ENCODE peak calls at places on chromosome 7, in eight cellular contexts. U is colonic mucosa, A is cardiac muscle cell, I is left ventricle myocardium inferior, F is mucosa of descending colon, G is osteoblast, L is GM23338, W is heart right ventricle. Q is an unnamed sample. For H3K4me1, the result is how much of the 10 kb centered on the place peaks cover.

GRCh38 chr7:45663167-45663921 is 89.2 kb downstream of the ADCY1 start:
- DNase-seq in U (peak), A (peak), I (peak), F (no peak), G (no peak), L (peak), W (peak), Q (peak)

GRCh38 chr7:36283171-36283570 is 106.5 kb upstream of the ANLN start:
- DNase-seq in U (no peak), A (no peak), I (no peak), F (no peak), G (no peak), L (no peak), W (no peak), Q (no peak)

GRCh38 chr7:141698247-141699015 is 3.5 kb downstream of the DENND11 start:
- DNase-seq in U (no peak), A (no peak), I (no peak), F (no peak), G (no peak), L (no peak), W (no peak), Q (no peak)

GRCh38 chr7:26326211-26326610 is 34.5 kb downstream of the SNX10 start:
- DNase-seq in U (no peak), A (no peak), I (no peak), F (no peak), G (no peak), L (no peak), W (no peak), Q (no peak)

GRCh38 chr7:107725138-107725740 is 18.7 kb upstream of the CBLL1 start:
- DNase-seq in U (peak), A (peak), I (no peak), F (no peak), G (peak), L (peak), W (peak), Q (no peak)

GRCh38 chr7:139095194-139095659 is 14.3 kb downstream of the ZC3HAV1 start:
- DNase-seq in U (peak), A (no peak), I (no peak), F (peak), G (peak), L (no peak), W (no peak), Q (no peak)

GRCh38 chr7:30476401-30477145 is 2.0 kb downstream of the NOD1 start:
- DNase-seq in U (no peak), A (peak), I (no peak), F (no peak), G (no peak), L (no peak), W (no peak), Q (no peak)

GRCh38 chr7:152925412-152926147 is 166.0 kb downstream of the ACTR3B start:
- DNase-seq in U (no peak), A (no peak), I (no peak), F (no peak), G (no peak), L (peak), W (no peak), Q (no peak)

GRCh38 chr7:20581956-20582355 is 33.5 kb upstream of the ABCB5 start:
- DNase-seq in U (no peak), A (no peak), I (no peak), F (no peak), G (no peak), L (no peak), W (no peak), Q (no peak)

GRCh38 chr7:105257338-105257737 is 131.4 kb downstream of the SRPK2 start:
- DNase-seq in U (no peak), A (no peak), I (no peak), F (no peak), G (no peak), L (no peak), W (no peak), Q (no peak)

GRCh38 chr7:51860305-51860704 is 543.7 kb upstream of the COBL start:
- DNase-seq in U (no peak), A (no peak), I (no peak), F (no peak), G (no peak), L (no peak), W (no peak), Q (no peak)

GRCh38 chr7:45625067-45625466 is 50.9 kb downstream of the ADCY1 start:
- DNase-seq in U (no peak), A (no peak), I (no peak), F (no peak), G (no peak), L (no peak), W (no peak), Q (no peak)

GRCh38 chr7:75688200-75689136 is 50.3 kb downstream of the HIP1 start:
- DNase-seq in U (no peak), A (no peak), I (peak), F (peak), G (no peak), L (no peak), W (peak), Q (no peak)

GRCh38 chr7:95101422-95101821 is 194.0 kb downstream of the PPP1R9A start:
- DNase-seq in U (no peak), A (no peak), I (no peak), F (no peak), G (no peak), L (peak), W (no peak), Q (no peak)
- H3K4me3 ChIP-seq in U (no peak), A (no peak), I (no peak), F (no peak), G (no peak), L (no peak), W (no peak), Q (no peak)

GRCh38 chr7:151699147-151699546 is 177.8 kb downstream of the PRKAG2 start:
- DNase-seq in U (no peak), A (peak), I (peak), F (peak), G (peak), L (no peak), W (no peak), Q (no peak)
- TF ChIP-seq CTCF in U (no peak), A (no peak), I (no peak), F (no peak), G (no peak), L (no peak), W (no peak), Q (no peak)

DNA sequence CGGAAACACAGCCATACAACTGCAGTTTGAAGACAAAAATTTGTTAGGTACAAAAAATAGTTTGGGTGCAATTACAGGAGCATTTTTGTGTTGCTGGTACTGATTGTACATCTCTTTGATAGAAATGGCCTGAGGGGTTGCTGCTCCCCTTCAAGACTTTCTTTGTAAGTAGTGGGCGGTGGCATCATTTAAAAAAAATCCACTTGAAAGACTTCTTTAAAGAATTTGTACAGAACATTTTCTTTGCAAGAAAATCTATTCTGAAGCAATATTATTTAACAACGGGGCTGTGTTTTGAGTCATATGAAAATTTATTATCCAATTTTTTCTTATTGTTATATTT is 144.1 kb upstream of the CAV2 start:
- DNase-seq in U (no peak), A (no peak), I (no peak), F (no peak), G (peak), L (no peak), W (no peak), Q (no peak)
- H3K4me1 ChIP-seq in U (under half), A (under half), I (half or more), F (under half), G (under half), L (under half), W (half or more), Q (under half)

DNA sequence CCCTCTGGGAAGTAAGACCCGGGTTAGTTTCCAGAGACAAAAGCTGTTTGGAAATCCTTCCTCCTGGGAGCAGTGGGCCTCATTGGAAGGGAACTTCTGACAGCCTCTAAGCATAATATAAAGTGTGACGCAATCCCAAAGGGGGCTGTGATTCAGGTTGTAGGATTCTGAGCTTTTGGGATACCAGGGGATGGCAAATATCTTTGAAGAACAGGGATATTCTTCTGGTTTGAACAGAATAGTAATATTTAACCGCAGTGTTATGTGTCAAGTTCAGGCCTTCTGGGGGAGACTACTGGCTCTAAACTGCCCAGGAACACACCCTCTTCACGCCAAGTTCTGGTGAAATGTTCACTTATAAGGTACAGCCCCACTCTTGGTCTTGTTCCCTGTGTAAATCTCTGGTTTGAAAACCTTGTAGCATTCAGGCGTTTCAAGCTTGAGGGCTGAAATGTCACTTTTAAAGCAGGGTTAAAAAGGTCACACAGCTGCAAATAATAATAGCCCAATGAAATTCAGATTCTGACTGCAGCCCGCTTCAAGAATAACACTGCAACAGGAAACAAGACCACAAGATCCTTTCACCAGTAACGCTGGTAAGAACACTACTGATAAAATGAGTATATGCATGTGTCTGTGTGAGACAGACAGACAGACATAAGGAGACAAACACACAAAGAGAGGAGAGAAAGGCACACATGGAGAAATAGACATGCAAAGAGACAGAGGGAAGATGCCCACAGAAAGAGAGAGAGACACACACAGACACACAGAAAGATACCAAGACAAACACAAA is 69.0 kb downstream of the CREB5 start:
- DNase-seq in U (no peak), A (peak), I (no peak), F (no peak), G (no peak), L (peak), W (no peak), Q (no peak)
- H3K4me3 ChIP-seq in U (no peak), A (no peak), I (no peak), F (no peak), G (peak), L (no peak), W (no peak), Q (no peak)

DNA sequence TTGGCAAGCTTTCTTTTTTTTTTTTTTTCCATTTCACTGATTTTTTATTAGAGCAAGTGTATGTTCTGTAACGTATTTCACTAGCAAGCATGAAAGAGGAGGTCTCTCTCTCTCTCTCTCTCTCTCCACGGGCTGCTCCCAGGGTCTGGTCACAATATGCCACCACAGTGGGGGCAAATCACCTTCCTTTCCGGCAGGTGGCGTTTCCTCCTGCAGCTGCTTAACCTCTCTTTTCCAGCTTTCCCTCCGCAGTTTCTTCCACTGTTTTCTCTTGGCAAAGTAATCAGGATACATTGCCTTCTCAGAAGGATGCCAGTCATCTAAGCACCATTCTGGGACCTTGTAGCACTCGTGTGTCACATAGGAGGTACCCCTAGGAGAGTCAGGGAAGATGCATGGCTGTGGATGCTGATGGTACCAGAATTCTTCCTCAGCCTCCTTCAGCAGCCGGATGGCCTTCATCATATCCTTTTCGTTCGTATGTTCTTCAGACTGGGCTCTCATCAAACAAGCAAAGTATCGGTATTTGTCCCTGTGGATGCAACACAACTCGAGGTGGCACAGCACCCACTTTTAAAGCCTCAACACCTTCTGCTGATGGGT is 197.3 kb upstream of the PODXL start:
- DNase-seq in U (no peak), A (peak), I (no peak), F (no peak), G (no peak), L (peak), W (no peak), Q (no peak)
- TF ChIP-seq CTCF in U (no peak), A (peak), I (peak), F (no peak), G (peak), L (peak), W (peak), Q (no peak)

DNA sequence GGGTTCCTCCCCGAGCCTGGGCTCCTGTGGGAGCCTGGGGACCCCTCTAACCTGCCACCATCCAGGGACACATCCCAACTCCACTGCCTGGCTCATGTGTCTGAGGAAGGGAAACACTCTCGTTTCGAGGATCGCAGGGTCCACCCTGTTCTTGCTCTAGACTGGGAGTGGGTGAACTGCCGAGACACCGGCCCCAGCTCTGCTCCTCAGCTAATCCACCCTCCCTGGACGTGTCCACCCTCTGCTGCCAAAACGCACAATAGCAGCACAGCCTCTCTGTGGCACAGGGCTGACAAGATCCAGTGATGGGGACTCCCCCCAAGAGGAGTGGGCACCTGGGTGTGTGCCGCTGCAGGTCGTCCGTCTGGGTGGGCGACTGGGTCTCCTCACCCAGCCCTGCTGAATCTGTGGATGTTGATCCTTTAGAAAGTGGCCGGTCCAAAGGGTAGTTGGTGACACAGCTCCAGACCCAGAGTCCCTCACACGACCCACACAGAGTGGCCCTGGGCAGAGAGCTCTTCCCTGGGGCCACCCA is 65.2 kb upstream of the FAM20C start:
- DNase-seq in U (no peak), A (no peak), I (no peak), F (no peak), G (no peak), L (no peak), W (no peak), Q (no peak)
- H3K4me1 ChIP-seq in U (under half), A (under half), I (under half), F (under half), G (under half), L (under half), W (under half), Q (under half)

DNA sequence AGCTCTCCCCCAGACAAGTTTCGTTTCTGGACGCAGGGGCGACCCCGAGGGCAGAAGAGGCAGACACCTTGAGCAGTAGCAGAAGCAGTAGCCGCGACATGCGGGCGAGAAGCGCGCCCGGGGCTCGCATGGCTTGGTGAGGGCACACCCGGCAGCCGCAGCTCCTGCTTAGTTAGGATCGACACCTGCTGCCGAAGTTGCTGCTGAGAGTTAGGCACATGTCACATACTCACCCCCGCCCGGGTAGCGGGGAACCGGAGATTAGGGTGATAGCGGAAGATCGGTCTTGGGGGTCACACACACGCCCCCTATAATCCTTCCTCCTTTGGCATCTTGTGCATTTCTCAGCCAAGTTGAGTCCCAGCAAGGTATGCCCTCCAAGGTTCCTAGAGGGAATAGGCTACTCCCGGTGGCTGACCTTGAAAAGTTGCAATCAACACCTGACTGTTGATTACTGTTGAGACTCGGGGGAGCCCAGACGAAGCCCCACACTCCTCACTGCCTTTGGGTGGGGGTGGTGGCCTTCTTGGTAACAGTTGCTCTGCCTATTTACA is 668 bp downstream of the GPR37 start:
- DNase-seq in U (peak), A (peak), I (no peak), F (peak), G (peak), L (peak), W (no peak), Q (no peak)
- H3K4me3 ChIP-seq in U (peak), A (peak), I (peak), F (no peak), G (peak), L (peak), W (no peak), Q (peak)

DNA sequence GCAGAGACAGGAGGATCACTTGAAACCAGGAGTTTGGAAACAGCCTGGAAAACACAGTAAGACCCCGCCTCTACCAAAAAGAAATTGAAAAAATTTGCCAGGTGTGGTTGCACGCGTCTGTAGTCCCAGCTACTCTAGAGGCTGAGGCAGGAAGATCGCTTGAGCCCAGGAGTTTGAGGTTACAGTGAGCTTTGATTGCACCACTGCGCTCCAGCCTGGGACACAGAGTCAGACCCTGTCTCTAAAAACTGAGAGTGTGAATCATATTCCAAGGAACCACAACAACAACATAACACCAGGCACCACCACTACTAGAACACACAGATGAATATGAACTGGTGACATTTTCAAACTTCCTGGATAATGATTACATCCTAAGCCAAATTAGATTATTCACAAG is 324.2 kb downstream of the CALN1 start:
- DNase-seq in U (no peak), A (no peak), I (no peak), F (no peak), G (no peak), L (no peak), W (no peak), Q (no peak)
- TF ChIP-seq CTCF in U (no peak), A (no peak), I (no peak), F (no peak), G (no peak), L (no peak), W (no peak), Q (no peak)

GRCh38 chr7:134851141-134851540 is 71.7 kb downstream of the CALD1 start:
- DNase-seq in U (no peak), A (no peak), I (no peak), F (no peak), G (no peak), L (no peak), W (no peak), Q (no peak)
- H3K4me1 ChIP-seq in U (under half), A (under half), I (half or more), F (under half), G (under half), L (under half), W (half or more), Q (under half)

DNA sequence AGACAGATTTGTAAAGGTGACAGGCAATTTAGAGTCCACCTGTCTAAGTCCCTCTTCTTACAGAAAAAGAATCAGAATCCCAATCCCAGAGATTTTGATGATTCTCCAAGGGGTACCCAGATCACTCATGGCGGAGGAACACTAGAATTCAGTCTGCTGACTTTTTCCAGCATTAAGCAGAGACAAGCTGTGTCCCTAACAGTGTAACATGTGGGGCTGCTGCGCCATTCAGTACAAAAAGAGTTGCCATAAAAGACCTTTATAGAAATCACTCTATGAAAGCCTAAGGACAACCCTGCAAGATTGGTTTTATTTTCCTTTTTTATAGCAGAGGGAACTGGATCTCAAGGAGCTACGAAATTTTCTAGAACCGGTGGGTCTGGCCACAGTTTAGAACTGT is 576 bp downstream of the GIMAP7 start:
- DNase-seq in U (no peak), A (no peak), I (no peak), F (no peak), G (no peak), L (no peak), W (no peak), Q (no peak)
- H3K4me3 ChIP-seq in U (peak), A (no peak), I (peak), F (peak), G (no peak), L (no peak), W (peak), Q (peak)